ENCODE peak calls at places on chromosomes 1 and 21, in six cellular contexts. M, B, N, P, S and C are unnamed samples.

GRCh38 chr1:94633051-94633450 is 91.5 kb upstream of the F3 start:
- DNase-seq in M (no peak), B (no peak), N (no peak), P (no peak), S (no peak), C (no peak)

GRCh38 chr1:46062651-46063319 is 69.6 kb downstream of the PIK3R3 start:
- DNase-seq in M (no peak), B (no peak), N (no peak), P (peak), S (no peak), C (no peak)

GRCh38 chr1:235130766-235131270 is 2.2 kb upstream of the TOMM20 start:
- DNase-seq in M (peak), B (no peak), N (no peak), P (no peak), S (no peak), C (no peak)

GRCh38 chr1:184745929-184746583 is 8.6 kb downstream of the EDEM3 start:
- DNase-seq in M (no peak), B (no peak), N (no peak), P (peak), S (peak), C (no peak)

GRCh38 chr1:231934797-231935196 is 308.2 kb downstream of the DISC1 start:
- DNase-seq in M (no peak), B (no peak), N (no peak), P (no peak), S (peak), C (no peak)

GRCh38 chr1:59952065-59952464 is 25.5 kb upstream of the CYP2J2 start:
- DNase-seq in M (no peak), B (no peak), N (no peak), P (no peak), S (peak), C (no peak)

GRCh38 chr1:223249854-223250631 is 107.0 kb upstream of the TLR5 start:
- DNase-seq in M (peak), B (no peak), N (no peak), P (no peak), S (no peak), C (no peak)

GRCh38 chr1:143699115-143699514 is 272.7 kb downstream of the FAM72C start:
- DNase-seq in M (no peak), B (no peak), N (no peak), P (no peak), S (no peak), C (no peak)

GRCh38 chr1:26315874-26316850 is 1.6 kb upstream of the CD52 start:
- DNase-seq in M (no peak), B (no peak), N (no peak), P (no peak), S (no peak), C (no peak)

GRCh38 chr1:96865731-96866684 is 144.4 kb downstream of the PTBP2 start:
- DNase-seq in M (no peak), B (no peak), N (no peak), P (no peak), S (no peak), C (no peak)

GRCh38 chr1:155005076-155005971 is 2.7 kb downstream of the ZBTB7B start:
- DNase-seq in M (no peak), B (no peak), N (no peak), P (no peak), S (no peak), C (no peak)

GRCh38 chr1:111422546-111423391 is 4.8 kb downstream of the OVGP1 start:
- DNase-seq in M (no peak), B (no peak), N (no peak), P (no peak), S (peak), C (no peak)

GRCh38 chr1:216034506-216034905 is 388.7 kb downstream of the USH2A start:
- DNase-seq in M (no peak), B (no peak), N (no peak), P (no peak), S (no peak), C (peak)

GRCh38 chr1:241156231-241156965 is 200.6 kb downstream of the RGS7 start:
- DNase-seq in M (no peak), B (no peak), N (no peak), P (no peak), S (no peak), C (no peak)

GRCh38 chr1:168498159-168498609 is 45.6 kb downstream of the XCL2 start:
- DNase-seq in M (no peak), B (no peak), N (no peak), P (no peak), S (no peak), C (no peak)

GRCh38 chr1:171188388-171189266 is 3.5 kb downstream of the FMO2 start:
- DNase-seq in M (peak), B (peak), N (peak), P (peak), S (peak), C (peak)
- TF ChIP-seq ZNF274 in M (no peak), B (no peak), N (no peak), P (no peak), S (no peak), C (no peak)

GRCh38 chr21:45539796-45540600 is 2.2 kb downstream of the SLC19A1 start:
- DNase-seq in M (peak), B (no peak), N (no peak), P (no peak), S (no peak), C (no peak)
- H3K9ac ChIP-seq in M (no peak), B (peak), N (peak), P (no peak), S (no peak), C (no peak)

GRCh38 chr1:36322786-36323635 is 434 bp downstream of the EVA1B start:
- DNase-seq in M (peak), B (no peak), N (peak), P (no peak), S (no peak), C (no peak)

GRCh38 chr1:36320767-36321118 is 2.7 kb downstream of the EVA1B start:
- DNase-seq in M (no peak), B (no peak), N (no peak), P (no peak), S (no peak), C (no peak)

GRCh38 chr1:36320291-36320758 is 3.1 kb downstream of the EVA1B start:
- DNase-seq in M (peak), B (no peak), N (peak), P (no peak), S (no peak), C (no peak)

GRCh38 chr1:36322085-36322785 is 1.2 kb downstream of the EVA1B start:
- DNase-seq in M (peak), B (no peak), N (no peak), P (no peak), S (no peak), C (no peak)

GRCh38 chr1:36321119-36321951 is 2.1 kb downstream of the EVA1B start:
- DNase-seq in M (peak), B (peak), N (peak), P (no peak), S (no peak), C (peak)
- TF ChIP-seq ZNF274 in M (no peak), B (no peak), N (no peak), P (no peak), S (no peak), C (no peak)

GRCh38 chr1:162678439-162678838 is 46.2 kb downstream of the DDR2 start:
- DNase-seq in M (no peak), B (peak), N (no peak), P (no peak), S (peak), C (no peak)

GRCh38 chr1:162679298-162679697 is 47.0 kb downstream of the DDR2 start:
- DNase-seq in M (no peak), B (no peak), N (no peak), P (no peak), S (no peak), C (no peak)

GRCh38 chr1:162677607-162678371 is 45.5 kb downstream of the DDR2 start:
- DNase-seq in M (no peak), B (no peak), N (no peak), P (no peak), S (no peak), C (no peak)

GRCh38 chr1:162676087-162676486 is 43.8 kb downstream of the DDR2 start:
- DNase-seq in M (no peak), B (no peak), N (no peak), P (no peak), S (no peak), C (no peak)

GRCh38 chr1:162676767-162677166 is 44.5 kb downstream of the DDR2 start:
- DNase-seq in M (no peak), B (no peak), N (no peak), P (no peak), S (no peak), C (no peak)
- H3K9ac ChIP-seq in M (no peak), B (no peak), N (no peak), P (no peak), S (no peak), C (no peak)

GRCh38 chr1:227941509-227942020 is 6.2 kb downstream of the WNT9A start:
- DNase-seq in M (peak), B (no peak), N (no peak), P (no peak), S (no peak), C (no peak)

GRCh38 chr1:227938276-227938675 is 9.5 kb downstream of the WNT9A start:
- DNase-seq in M (no peak), B (no peak), N (no peak), P (no peak), S (no peak), C (no peak)

GRCh38 chr1:227940791-227941241 is 6.9 kb downstream of the WNT9A start:
- DNase-seq in M (no peak), B (no peak), N (no peak), P (no peak), S (no peak), C (no peak)

GRCh38 chr1:227938911-227939790 is 8.6 kb downstream of the WNT9A start:
- DNase-seq in M (peak), B (no peak), N (no peak), P (no peak), S (no peak), C (no peak)

GRCh38 chr1:227939791-227940771 is 7.7 kb downstream of the WNT9A start:
- DNase-seq in M (peak), B (no peak), N (no peak), P (no peak), S (no peak), C (no peak)
- TF ChIP-seq ZNF274 in M (no peak), B (no peak), N (no peak), P (no peak), S (no peak), C (no peak)

DNA sequence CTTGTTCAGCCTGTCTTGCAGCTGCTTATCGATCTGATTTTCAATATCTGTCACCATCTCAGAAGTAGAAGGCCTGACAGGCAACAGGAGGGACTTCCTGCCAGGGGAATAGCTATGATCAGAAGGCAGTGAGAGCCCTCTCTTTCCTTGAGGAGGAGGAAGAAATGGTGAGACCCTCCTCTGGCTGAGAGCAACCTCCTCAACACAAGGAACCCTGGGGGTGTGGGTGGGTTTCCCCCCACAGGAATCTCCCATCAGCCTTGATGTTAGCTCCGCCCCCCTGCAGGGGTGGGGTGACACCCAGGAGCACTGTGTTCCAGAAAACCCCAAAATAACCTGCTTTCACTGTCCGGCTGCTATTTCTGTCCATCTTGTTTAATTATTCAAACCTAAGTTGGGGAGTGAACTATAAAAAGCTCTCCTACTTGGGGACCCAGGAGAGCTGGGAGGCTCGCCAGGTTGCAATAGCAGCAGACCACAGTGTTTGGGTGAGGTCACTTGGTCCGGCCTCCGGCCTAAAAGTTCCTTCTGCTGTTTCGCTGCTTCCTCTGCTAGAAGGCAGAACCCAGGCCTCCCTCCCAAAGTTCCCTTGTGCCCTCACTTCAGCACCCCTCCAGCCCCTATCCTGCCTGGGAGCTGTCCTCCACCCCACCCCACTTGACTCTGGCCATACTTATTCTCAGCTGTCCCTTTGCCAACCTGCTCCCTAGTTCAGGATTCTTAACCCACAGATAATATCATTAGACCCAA is 7.8 kb upstream of the MEF2D start:
- DNase-seq in M (no peak), B (no peak), N (no peak), P (no peak), S (no peak), C (no peak)
- H3K9ac ChIP-seq in M (no peak), B (no peak), N (peak), P (peak), S (no peak), C (no peak)

GRCh38 chr1:36971832-36972231 is 62.5 kb downstream of the GRIK3 start:
- DNase-seq in M (no peak), B (no peak), N (no peak), P (no peak), S (no peak), C (no peak)
- TF ChIP-seq ZNF274 in M (no peak), B (no peak), N (no peak), P (no peak), S (no peak), C (no peak)

DNA sequence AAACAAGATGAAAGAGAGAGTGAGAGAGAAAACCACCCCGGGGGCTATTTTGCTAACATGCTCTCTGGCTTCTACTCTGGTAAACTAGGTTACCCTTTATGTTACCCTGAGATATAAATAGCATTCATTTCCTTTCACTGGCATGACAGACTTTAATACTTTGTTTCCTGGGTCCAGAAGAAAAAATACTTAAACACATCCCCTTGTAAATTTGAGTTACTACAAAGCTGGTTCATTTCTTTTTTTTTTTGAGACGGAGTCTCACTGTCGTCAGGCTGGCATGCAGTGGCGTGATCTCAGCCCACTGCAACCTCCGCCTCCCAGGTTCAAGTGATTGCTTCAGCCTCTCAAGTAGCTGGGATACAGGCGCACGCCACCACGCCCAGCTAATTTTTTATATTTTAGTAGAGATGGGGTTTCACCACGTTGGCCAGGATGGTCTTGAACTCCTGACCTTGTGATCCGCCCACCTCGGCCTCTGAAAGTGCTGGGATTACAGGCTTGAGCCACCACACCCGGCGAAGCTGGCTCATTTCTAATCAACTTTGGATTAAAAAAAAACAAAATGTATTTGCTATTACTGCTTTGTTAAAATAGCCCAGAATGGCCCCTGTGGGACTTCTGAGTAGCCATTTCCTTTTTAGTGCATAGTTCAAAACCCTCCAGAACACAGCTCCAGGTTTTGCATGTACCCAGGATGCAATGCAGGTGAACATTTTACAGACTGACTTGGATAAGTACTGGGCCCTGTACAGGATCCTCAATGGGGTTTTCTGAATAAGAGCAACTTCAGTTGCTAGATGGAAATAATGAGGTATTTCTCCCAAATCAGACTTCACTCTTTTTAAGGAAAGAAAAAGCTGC is 20.6 kb downstream of the INPP5B start:
- DNase-seq in M (no peak), B (no peak), N (no peak), P (peak), S (no peak), C (no peak)
- H3K9ac ChIP-seq in M (no peak), B (no peak), N (no peak), P (peak), S (no peak), C (no peak)

GRCh38 chr1:85363526-85363925 is 87.1 kb upstream of the BCL10 start:
- DNase-seq in M (no peak), B (no peak), N (no peak), P (no peak), S (no peak), C (no peak)

GRCh38 chr1:85368073-85368778 is 91.8 kb upstream of the BCL10 start:
- DNase-seq in M (no peak), B (no peak), N (no peak), P (no peak), S (no peak), C (no peak)

GRCh38 chr1:85363102-85363501 is 86.7 kb upstream of the BCL10 start:
- DNase-seq in M (no peak), B (no peak), N (no peak), P (no peak), S (no peak), C (no peak)

GRCh38 chr1:85365851-85366250 is 89.4 kb upstream of the BCL10 start:
- DNase-seq in M (no peak), B (no peak), N (no peak), P (no peak), S (no peak), C (no peak)

DNA sequence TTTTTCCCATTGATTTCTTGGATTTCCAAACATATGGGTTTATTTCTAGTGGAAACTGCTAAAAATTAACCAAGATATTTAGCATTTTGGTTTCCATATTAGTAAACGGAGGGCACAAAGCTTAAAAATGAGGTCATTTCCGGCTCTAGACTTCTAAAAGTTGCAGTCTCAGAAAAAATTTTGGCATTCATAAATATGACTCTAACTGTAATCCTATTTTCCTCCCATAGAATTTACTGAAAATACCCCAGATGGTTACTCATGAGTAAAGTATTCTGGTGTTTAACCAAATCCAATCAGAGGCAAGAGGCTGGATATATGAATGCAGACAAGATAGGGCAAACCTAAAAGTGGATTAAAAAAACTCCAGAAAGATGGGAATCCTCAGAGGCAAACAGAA is 90.0 kb upstream of the BCL10 start:
- DNase-seq in M (no peak), B (no peak), N (no peak), P (no peak), S (no peak), C (no peak)
- TF ChIP-seq ZNF274 in M (no peak), B (no peak), N (no peak), P (no peak), S (no peak), C (no peak)